ENCODE peak calls at places on chromosomes 7 and 10, in five cellular contexts. B is left kidney; D is A549; S is activated B cell treated with CpG ODN at 0.5 μM for 24 hours; K is activated effector memory CD4-positive, alpha-beta T cell treated with anti-CD3 and anti-CD28 coated beads, Interleukin-2, amount 50 U/mL, for 16 hours. H is an unnamed sample.
A peak's percentile ranks its signal among the peaks of the same experiment; 100 is the strongest.

GRCh38 chr10:15719899-15720634 is at the start of gene ITGA8:
- DNase-seq in B (peak; percentile 93), D (peak; percentile 20), S (no peak), K (no peak), H (no peak)

GRCh38 chr7:118219157-118219512 is 5.4 kb upstream of the ANKRD7 start:
- DNase-seq in B (no peak), D (no peak), S (no peak), K (no peak), H (no peak)

GRCh38 chr10:91576096-91576545 is 56.8 kb downstream of the PPP1R3C start:
- DNase-seq in B (no peak), D (no peak), S (no peak), K (no peak), H (no peak)

GRCh38 chr7:40676220-40676619 is 541.4 kb downstream of the SUGCT start:
- DNase-seq in B (no peak), D (no peak), S (no peak), K (no peak), H (no peak)

GRCh38 chr10:24479806-24480205 is 243.9 kb downstream of the ARHGAP21 start:
- DNase-seq in B (no peak), D (no peak), S (no peak), K (no peak), H (no peak)

GRCh38 chr7:154777023-154777422 is 225.9 kb downstream of the PAXIP1 start:
- DNase-seq in B (peak; percentile 12), D (peak; percentile 28), S (no peak), K (no peak), H (no peak)

GRCh38 chr7:79471283-79471682 is 17.8 kb upstream of the MAGI2 start:
- DNase-seq in B (no peak), D (no peak), S (no peak), K (no peak), H (no peak)

GRCh38 chr10:3588816-3589215 is 196.2 kb downstream of the KLF6 start:
- DNase-seq in B (no peak), D (no peak), S (no peak), K (no peak), H (no peak)

GRCh38 chr10:101781984-101782810 is 1.0 kb downstream of the NPM3 start:
- DNase-seq in B (no peak), D (no peak), S (no peak), K (peak; percentile 61), H (no peak)

GRCh38 chr10:31317652-31318381 is 1.2 kb upstream of the ZEB1 start:
- DNase-seq in B (no peak), D (no peak), S (no peak), K (peak; percentile 92), H (no peak)

GRCh38 chr7:129136887-129137647 is 7.4 kb upstream of the TSPAN33 start:
- DNase-seq in B (no peak), D (no peak), S (no peak), K (no peak), H (no peak)

GRCh38 chr10:4481192-4481591 is 344.8 kb upstream of the AKR1E2 start:
- DNase-seq in B (no peak), D (no peak), S (no peak), K (no peak), H (no peak)

GRCh38 chr10:36538945-36539586 is 586.3 kb upstream of the ANKRD30A start:
- DNase-seq in B (peak; percentile 37), D (no peak), S (no peak), K (no peak), H (no peak)

GRCh38 chr7:158527902-158528502 is 59.6 kb downstream of the PTPRN2 start:
- DNase-seq in B (no peak), D (no peak), S (no peak), K (no peak), H (no peak)